ENCODE peak calls at places on chromosomes 3 and 15, in eight cellular contexts. Y, G, N, I, C, P, R and E are unnamed samples.

GRCh38 chr3:190345027-190345821 is 23.0 kb upstream of the CLDN1 start:
- DNase-seq in Y (no peak), G (no peak), N (peak), I (no peak), C (no peak), P (peak), R (peak), E (peak)

GRCh38 chr15:70376929-70377691 is 279.4 kb upstream of the TLE3 start:
- DNase-seq in Y (peak), G (no peak), N (no peak), I (no peak), C (peak), P (no peak), R (peak), E (peak)

GRCh38 chr3:4750306-4751056 is 228.8 kb upstream of the BHLHE40 start:
- DNase-seq in Y (no peak), G (no peak), N (peak), I (no peak), C (no peak), P (no peak), R (peak), E (peak)

GRCh38 chr15:95495033-95495541 is 835.4 kb upstream of the NR2F2 start:
- DNase-seq in Y (peak), G (no peak), N (no peak), I (no peak), C (peak), P (no peak), R (no peak), E (no peak)

GRCh38 chr15:34708422-34708821 is 46.4 kb downstream of the GJD2 start:
- DNase-seq in Y (peak), G (no peak), N (peak), I (no peak), C (peak), P (peak), R (no peak), E (peak)

GRCh38 chr3:13850161-13850945 is 29.5 kb downstream of the WNT7A start:
- DNase-seq in Y (peak), G (no peak), N (no peak), I (no peak), C (no peak), P (peak), R (peak), E (peak)

GRCh38 chr15:28960979-28961378 is 75.2 kb downstream of the APBA2 start:
- DNase-seq in Y (no peak), G (no peak), N (no peak), I (no peak), C (no peak), P (peak), R (no peak), E (no peak)

GRCh38 chr3:114192141-114192540 is 13.3 kb upstream of the DRD3 start:
- DNase-seq in Y (no peak), G (no peak), N (no peak), I (no peak), C (no peak), P (no peak), R (no peak), E (no peak)

GRCh38 chr3:19065027-19065426 is 83.3 kb upstream of the KCNH8 start:
- DNase-seq in Y (peak), G (peak), N (no peak), I (no peak), C (no peak), P (no peak), R (no peak), E (peak)

GRCh38 chr3:194045289-194045688 is 90.7 kb upstream of the HES1 start:
- DNase-seq in Y (no peak), G (no peak), N (no peak), I (no peak), C (no peak), P (no peak), R (no peak), E (no peak)

GRCh38 chr3:12070098-12070497 is 65.9 kb downstream of the SYN2 start:
- DNase-seq in Y (no peak), G (no peak), N (no peak), I (no peak), C (no peak), P (no peak), R (no peak), E (no peak)

GRCh38 chr3:8538223-8538622 is 36.6 kb downstream of the LMCD1 start:
- DNase-seq in Y (no peak), G (no peak), N (no peak), I (no peak), C (no peak), P (no peak), R (no peak), E (no peak)

GRCh38 chr15:67584157-67584556 is 41.7 kb downstream of the MAP2K5 start:
- DNase-seq in Y (no peak), G (no peak), N (no peak), I (no peak), C (no peak), P (no peak), R (no peak), E (peak)

GRCh38 chr3:183435701-183436100 is 7.3 kb upstream of the MCF2L2 start:
- DNase-seq in Y (no peak), G (no peak), N (no peak), I (no peak), C (no peak), P (no peak), R (no peak), E (no peak)

GRCh38 chr15:32790352-32790999 is 72.7 kb downstream of the GREM1 start:
- DNase-seq in Y (no peak), G (no peak), N (peak), I (no peak), C (no peak), P (no peak), R (no peak), E (no peak)

GRCh38 chr3:171753025-171753472 is 57.2 kb downstream of the PLD1 start:
- DNase-seq in Y (no peak), G (no peak), N (no peak), I (no peak), C (no peak), P (no peak), R (peak), E (no peak)

GRCh38 chr15:35838422-35839150 is 292.6 kb upstream of the DPH6 start:
- DNase-seq in Y (no peak), G (no peak), N (no peak), I (no peak), C (no peak), P (no peak), R (no peak), E (peak)

GRCh38 chr15:87575896-87576295 is 680.6 kb downstream of the NTRK3 start:
- DNase-seq in Y (no peak), G (no peak), N (no peak), I (no peak), C (no peak), P (no peak), R (no peak), E (no peak)

GRCh38 chr3:27533718-27534578 is 49.8 kb upstream of the SLC4A7 start:
- DNase-seq in Y (peak), G (no peak), N (peak), I (no peak), C (no peak), P (peak), R (peak), E (peak)

GRCh38 chr15:28871168-28871567 is 14.6 kb upstream of the APBA2 start:
- DNase-seq in Y (no peak), G (no peak), N (no peak), I (no peak), C (no peak), P (no peak), R (no peak), E (no peak)

GRCh38 chr3:158489181-158489580 is 81.8 kb upstream of the MLF1 start:
- DNase-seq in Y (no peak), G (peak), N (no peak), I (no peak), C (no peak), P (no peak), R (no peak), E (no peak)

GRCh38 chr3:126925411-126926171 is 57.3 kb upstream of the PLXNA1 start:
- DNase-seq in Y (no peak), G (no peak), N (no peak), I (no peak), C (no peak), P (no peak), R (no peak), E (no peak)

GRCh38 chr3:157311633-157312365 is 124.9 kb upstream of the PTX3 start:
- DNase-seq in Y (no peak), G (no peak), N (no peak), I (no peak), C (no peak), P (peak), R (no peak), E (no peak)

GRCh38 chr15:96345560-96346389 is 15.3 kb downstream of the NR2F2 start:
- DNase-seq in Y (no peak), G (no peak), N (no peak), I (peak), C (peak), P (no peak), R (peak), E (peak)

GRCh38 chr3:34382859-34383258 is 584.4 kb downstream of the PDCD6IP start:
- DNase-seq in Y (no peak), G (no peak), N (peak), I (no peak), C (no peak), P (no peak), R (no peak), E (no peak)

GRCh38 chr3:194925614-194926013 is 239.9 kb downstream of the FAM43A start:
- DNase-seq in Y (no peak), G (no peak), N (no peak), I (no peak), C (no peak), P (no peak), R (peak), E (no peak)

GRCh38 chr3:123401836-123402530 is 46.9 kb downstream of the ADCY5 start:
- DNase-seq in Y (no peak), G (no peak), N (no peak), I (no peak), C (no peak), P (no peak), R (no peak), E (no peak)

GRCh38 chr3:34106879-34107278 is 308.4 kb downstream of the PDCD6IP start:
- DNase-seq in Y (peak), G (no peak), N (peak), I (no peak), C (no peak), P (peak), R (no peak), E (peak)

GRCh38 chr3:72144773-72145505 is 360.0 kb upstream of the PROK2 start:
- DNase-seq in Y (no peak), G (no peak), N (no peak), I (no peak), C (no peak), P (no peak), R (peak), E (no peak)

GRCh38 chr3:69370945-69371301 is 15.0 kb downstream of the FRMD4B start:
- DNase-seq in Y (no peak), G (no peak), N (no peak), I (no peak), C (no peak), P (no peak), R (no peak), E (no peak)

GRCh38 chr15:36501063-36501678 is 78.3 kb upstream of the CDIN1 start:
- DNase-seq in Y (peak), G (peak), N (peak), I (no peak), C (peak), P (peak), R (peak), E (peak)

GRCh38 chr3:16861432-16861831 is 23.3 kb upstream of the PLCL2 start:
- DNase-seq in Y (no peak), G (no peak), N (no peak), I (no peak), C (no peak), P (no peak), R (no peak), E (no peak)

GRCh38 chr3:121958801-121959200 is 63.2 kb downstream of the ILDR1 start:
- DNase-seq in Y (no peak), G (no peak), N (no peak), I (no peak), C (no peak), P (no peak), R (no peak), E (no peak)

GRCh38 chr3:28612232-28612631 is 263.6 kb upstream of the AZI2 start:
- DNase-seq in Y (no peak), G (no peak), N (no peak), I (no peak), C (no peak), P (no peak), R (no peak), E (no peak)

GRCh38 chr15:69391046-69391757 is 22.9 kb upstream of the KIF23 start:
- DNase-seq in Y (no peak), G (no peak), N (no peak), I (no peak), C (no peak), P (no peak), R (no peak), E (no peak)

GRCh38 chr3:14234197-14235002 is 55.8 kb downstream of the LSM3 start:
- DNase-seq in Y (no peak), G (no peak), N (peak), I (no peak), C (no peak), P (no peak), R (peak), E (no peak)

GRCh38 chr3:139353920-139354556 is 10.2 kb downstream of the MRPS22 start:
- DNase-seq in Y (peak), G (peak), N (peak), I (no peak), C (no peak), P (peak), R (peak), E (peak)